ENCODE peak calls at places on chromosomes 3 and 15, in four cellular contexts. H is stomach, J is A549, C is NT2/D1. K is an unnamed sample. For H3K4me1 and H3K9me3, the result is how much of the 10 kb centered on the place peaks cover.

GRCh38 chr3:109275702-109276293 is 40.5 kb downstream of the DPPA2 start:
- DNase-seq in J (peak), H (peak), C (peak), K (no peak)

GRCh38 chr3:43689766-43690399 is 855 bp upstream of the ABHD5 start:
- DNase-seq in H (no peak), J (no peak), C (no peak), K (no peak)

GRCh38 chr3:169907476-169907875 is 3.9 kb upstream of the SAMD7 start:
- DNase-seq in J (no peak), H (no peak), C (peak), K (no peak)

GRCh38 chr3:29067014-29067413 is 213.9 kb upstream of the RBMS3 start:
- DNase-seq in H (no peak), C (no peak), J (peak), K (no peak)

GRCh38 chr3:172877011-172877410 is 126.5 kb downstream of the ECT2 start:
- DNase-seq in H (no peak), C (peak), J (no peak), K (no peak)

GRCh38 chr15:28942521-28943035 is 56.8 kb downstream of the APBA2 start:
- DNase-seq in H (peak), C (no peak), J (no peak), K (no peak)

GRCh38 chr3:64220161-64220560 is 5.1 kb downstream of the PRICKLE2 start:
- DNase-seq in H (no peak), J (peak), C (no peak), K (no peak)

GRCh38 chr15:82174471-82174870 is 88.1 kb downstream of the EFL1 start:
- DNase-seq in C (no peak), J (no peak), H (no peak), K (no peak)

GRCh38 chr15:86115138-86115801 is 35.6 kb downstream of the AGBL1 start:
- DNase-seq in J (no peak), C (no peak), H (no peak), K (no peak)

GRCh38 chr3:101836907-101837598 is 12.3 kb upstream of the NFKBIZ start:
- DNase-seq in H (no peak), J (no peak), C (no peak), K (no peak)

GRCh38 chr15:43776101-43776717 is 557 bp downstream of the ELL3 start:
- DNase-seq in J (no peak), H (peak), C (no peak), K (peak)

GRCh38 chr3:125050486-125051172 is 5.2 kb downstream of the HEG1 start:
- DNase-seq in C (no peak), J (no peak), H (no peak), K (no peak)

GRCh38 chr3:101042996-101043686 is 49.9 kb upstream of the ABI3BP start:
- DNase-seq in H (no peak), J (peak), C (no peak), K (no peak)

GRCh38 chr15:77599899-77600298 is 32.8 kb downstream of the LINGO1 start:
- DNase-seq in C (no peak), J (peak), H (no peak), K (no peak)

GRCh38 chr3:25266677-25267076 is 161.4 kb upstream of the RARB start:
- DNase-seq in H (no peak), J (no peak), C (no peak), K (no peak)

GRCh38 chr3:123632161-123632655 is 47.4 kb upstream of the HACD2 start:
- DNase-seq in H (no peak), C (no peak), J (peak), K (no peak)

GRCh38 chr3:87791248-87792027 is 267.4 kb downstream of the CGGBP1 start:
- DNase-seq in H (no peak), J (no peak), C (no peak), K (no peak)

GRCh38 chr15:49901867-49902775 is 216.9 kb downstream of the ATP8B4 start:
- DNase-seq in H (no peak), J (peak), C (no peak), K (no peak)

GRCh38 chr15:52331490-52332240 is 36.1 kb upstream of the MYO5C start:
- DNase-seq in H (peak), J (peak), C (no peak), K (no peak)

GRCh38 chr15:82855286-82856092 is 46.1 kb downstream of the WHAMM start:
- DNase-seq in J (no peak), H (peak), C (no peak), K (peak)

GRCh38 chr15:68085052-68085451 is 30.9 kb downstream of the PIAS1 start:
- DNase-seq in H (no peak), C (no peak), J (no peak), K (no peak)

GRCh38 chr15:68081869-68082505 is 27.9 kb downstream of the PIAS1 start:
- DNase-seq in C (no peak), J (no peak), H (no peak), K (no peak)

GRCh38 chr15:68080783-68081182 is 26.7 kb downstream of the PIAS1 start:
- DNase-seq in C (no peak), J (no peak), H (no peak), K (no peak)

GRCh38 chr15:68083463-68083862 is 29.3 kb downstream of the PIAS1 start:
- DNase-seq in J (no peak), H (no peak), C (no peak), K (no peak)

GRCh38 chr15:68082735-68083134 is 28.6 kb downstream of the PIAS1 start:
- DNase-seq in H (no peak), C (no peak), J (no peak), K (no peak)
- H3K4me1 ChIP-seq in H (half or more), C (under half), J (under half), K (under half)

GRCh38 chr3:27462228-27462627 is 22.0 kb downstream of the SLC4A7 start:
- DNase-seq in H (no peak), J (no peak), C (no peak), K (no peak)
- H3K9me3 ChIP-seq in H (under half), J (under half), C (under half), K (under half)

DNA sequence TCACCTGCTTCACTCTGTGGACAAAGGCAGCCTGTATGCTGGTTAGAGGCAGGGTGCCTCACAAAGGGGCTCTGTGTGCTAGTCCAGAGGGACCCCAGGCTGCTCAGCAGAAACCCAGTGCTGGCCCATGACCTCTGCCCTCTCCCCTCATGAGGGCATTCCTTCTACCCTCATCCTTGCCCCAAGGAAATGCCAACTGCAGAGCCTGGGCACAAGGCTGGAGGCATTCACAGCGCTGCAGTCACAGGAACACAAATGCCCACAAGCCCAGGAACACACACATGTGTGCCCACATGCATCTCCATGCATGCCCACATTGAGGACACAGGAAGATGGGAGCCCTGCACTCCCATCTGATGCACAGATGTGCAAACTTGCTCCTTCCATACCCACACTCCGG is 3.8 kb downstream of the INKA1 start:
- DNase-seq in J (no peak), C (no peak), H (no peak), K (no peak)
- H3K4me1 ChIP-seq in J (under half), C (under half), H (under half), K (under half)

GRCh38 chr3:32557640-32558352 is 12.9 kb downstream of the DYNC1LI1 start:
- DNase-seq in H (no peak), J (peak), C (no peak), K (no peak)
- H3K9me3 ChIP-seq in H (under half), J (under half), C (under half), K (under half)

GRCh38 chr3:12445523-12446240 is 38.6 kb upstream of the TSEN2 start:
- DNase-seq in C (no peak), H (no peak), J (no peak), K (peak)

GRCh38 chr3:12443781-12444522 is 40.3 kb upstream of the TSEN2 start:
- DNase-seq in C (no peak), H (no peak), J (no peak), K (no peak)

GRCh38 chr3:12444582-12445468 is 39.5 kb upstream of the TSEN2 start:
- DNase-seq in H (peak), J (peak), C (no peak), K (peak)

GRCh38 chr3:12447075-12447474 is 37.2 kb upstream of the TSEN2 start:
- DNase-seq in J (no peak), H (no peak), C (no peak), K (no peak)

GRCh38 chr3:12446298-12446697 is 38.0 kb upstream of the TSEN2 start:
- DNase-seq in H (no peak), C (no peak), J (no peak), K (peak)
- H3K4me1 ChIP-seq in H (under half), C (under half), J (under half), K (under half)

DNA sequence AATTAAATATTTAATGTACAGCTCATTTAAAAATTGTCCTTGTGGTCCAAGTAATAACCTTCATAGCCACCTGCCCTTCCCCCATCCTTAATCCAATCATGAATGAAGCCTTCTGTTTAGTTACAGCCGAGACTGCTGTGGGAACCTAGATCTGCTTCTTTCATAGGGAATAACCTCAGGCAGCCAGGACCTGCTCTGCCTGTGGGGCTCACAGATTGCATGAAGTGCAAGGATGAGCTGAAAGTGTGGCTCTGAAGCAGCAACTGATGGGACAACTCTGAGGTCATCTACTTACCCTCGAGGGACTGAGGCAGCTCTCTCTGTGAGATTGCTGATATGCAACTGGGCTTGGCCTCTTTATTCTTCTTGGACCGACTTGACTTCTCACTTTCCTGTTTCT is 169.8 kb downstream of the POTEB3 start:
- DNase-seq in H (no peak), C (no peak), J (peak), K (no peak)
- H3K9me3 ChIP-seq in H (under half), C (under half), J (under half), K (under half)

GRCh38 chr15:56440226-56440770 is 24.6 kb downstream of the MNS1 start:
- DNase-seq in J (no peak), C (no peak), H (no peak), K (no peak)
- H3K4me1 ChIP-seq in J (under half), C (under half), H (under half), K (under half)

DNA sequence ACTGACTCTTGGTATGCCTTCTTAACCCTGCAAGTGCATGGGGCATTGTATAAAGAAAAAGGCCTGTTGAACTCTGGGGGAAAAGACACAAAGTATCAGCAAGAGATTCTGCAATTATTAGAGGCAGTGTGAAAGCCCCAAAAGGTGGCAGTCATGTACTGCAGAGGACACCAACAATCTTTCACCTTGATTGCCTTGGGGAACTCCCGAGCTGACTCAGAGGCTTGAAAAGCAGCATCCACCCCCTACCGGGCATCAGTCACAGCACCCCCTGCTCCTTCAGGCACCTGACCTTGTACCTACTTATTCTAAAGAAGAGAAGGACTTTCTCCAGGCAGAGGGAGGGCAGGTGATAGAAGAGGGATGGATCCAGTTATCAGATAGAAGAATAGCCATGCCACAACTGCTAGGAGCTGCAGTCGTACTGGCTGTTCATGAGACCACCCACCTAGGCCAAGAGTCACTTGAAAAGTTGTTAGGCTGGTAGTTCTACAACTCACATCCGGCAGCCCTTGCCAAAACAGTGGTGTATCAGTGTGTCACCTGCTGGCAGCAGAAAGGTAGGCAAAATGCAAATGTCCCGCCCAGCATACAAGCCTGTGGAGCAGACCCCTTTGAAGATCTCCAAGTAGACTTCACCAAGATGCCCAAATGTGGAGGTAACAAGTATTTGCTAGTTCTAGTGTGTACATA is 241.6 kb upstream of the CNTN6 start:
- DNase-seq in J (no peak), H (no peak), C (peak), K (no peak)
- H3K9me3 ChIP-seq in J (under half), H (under half), C (under half), K (under half)

K was measured in RWPE2.